ENCODE peak calls at places on chromosomes 16 and 17, in five cellular contexts. One of them, this sample, is unnamed.

GRCh38 chr16:19841184-19841583 is 43.5 kb downstream of the GPRC5B start:
- DNase-seq in NCI-H460: no peak
- DNase-seq in 8988T: no peak
- DNase-seq in iris pigment epithelial cell: no peak
- DNase-seq in fibroblast of lung: no peak
- DNase-seq in this sample: no peak

GRCh38 chr17:2337811-2338657 is 733 bp downstream of the SGSM2 start:
- DNase-seq in NCI-H460: peak
- DNase-seq in iris pigment epithelial cell: peak
- DNase-seq in fibroblast of lung: peak
- DNase-seq in 8988T: peak
- DNase-seq in this sample: no peak

GRCh38 chr17:73343739-73344454 is 32.1 kb upstream of the CDC42EP4 start:
- DNase-seq in iris pigment epithelial cell: no peak
- DNase-seq in 8988T: no peak
- DNase-seq in fibroblast of lung: no peak
- DNase-seq in NCI-H460: no peak
- DNase-seq in this sample: no peak

GRCh38 chr16:21100447-21100846 is 50.2 kb downstream of the DNAH3 start:
- DNase-seq in 8988T: no peak
- DNase-seq in iris pigment epithelial cell: peak
- DNase-seq in NCI-H460: peak
- DNase-seq in fibroblast of lung: peak
- DNase-seq in this sample: peak

GRCh38 chr16:14150796-14151195 is 79.7 kb downstream of the MRTFB start:
- DNase-seq in fibroblast of lung: no peak
- DNase-seq in iris pigment epithelial cell: no peak
- DNase-seq in 8988T: no peak
- DNase-seq in NCI-H460: no peak
- DNase-seq in this sample: no peak

GRCh38 chr17:1548032-1548431 is 14.6 kb downstream of the PITPNA start:
- DNase-seq in NCI-H460: no peak
- DNase-seq in iris pigment epithelial cell: no peak
- DNase-seq in 8988T: no peak
- DNase-seq in fibroblast of lung: no peak
- DNase-seq in this sample: no peak

GRCh38 chr17:61307905-61308886 is 91.4 kb upstream of the TBX2 start:
- DNase-seq in iris pigment epithelial cell: peak
- DNase-seq in 8988T: no peak
- DNase-seq in NCI-H460: no peak
- DNase-seq in fibroblast of lung: peak
- DNase-seq in this sample: peak

GRCh38 chr17:30964878-30965277 is 6.0 kb upstream of the RNF135 start:
- DNase-seq in iris pigment epithelial cell: peak
- DNase-seq in NCI-H460: no peak
- DNase-seq in 8988T: no peak
- DNase-seq in fibroblast of lung: peak
- DNase-seq in this sample: no peak

GRCh38 chr17:76266244-76266938 is 1.2 kb downstream of the UBALD2 start:
- DNase-seq in iris pigment epithelial cell: peak
- DNase-seq in 8988T: no peak
- DNase-seq in fibroblast of lung: peak
- DNase-seq in NCI-H460: no peak
- DNase-seq in this sample: no peak

GRCh38 chr17:43591750-43592562 is 45.8 kb upstream of the ETV4 start:
- DNase-seq in NCI-H460: no peak
- DNase-seq in 8988T: no peak
- DNase-seq in fibroblast of lung: peak
- DNase-seq in iris pigment epithelial cell: peak
- DNase-seq in this sample: peak

GRCh38 chr16:86517033-86517432 is 6.7 kb downstream of the FOXF1 start:
- DNase-seq in iris pigment epithelial cell: no peak
- DNase-seq in fibroblast of lung: no peak
- DNase-seq in 8988T: no peak
- DNase-seq in NCI-H460: no peak
- DNase-seq in this sample: no peak

GRCh38 chr17:43418441-43419374 is 19.9 kb downstream of the ARL4D start:
- DNase-seq in NCI-H460: peak
- DNase-seq in 8988T: peak
- DNase-seq in fibroblast of lung: peak
- DNase-seq in iris pigment epithelial cell: peak
- DNase-seq in this sample: peak

GRCh38 chr17:39014044-39014794 is 47.0 kb upstream of the FBXO47 start:
- DNase-seq in 8988T: no peak
- DNase-seq in iris pigment epithelial cell: peak
- DNase-seq in NCI-H460: peak
- DNase-seq in fibroblast of lung: peak
- DNase-seq in this sample: no peak

GRCh38 chr16:1863681-1864460 is 8.1 kb downstream of the MEIOB start:
- DNase-seq in iris pigment epithelial cell: peak
- DNase-seq in 8988T: no peak
- DNase-seq in NCI-H460: peak
- DNase-seq in fibroblast of lung: peak
- DNase-seq in this sample: peak

GRCh38 chr17:81294512-81295030 is 536 bp downstream of the SLC38A10 start:
- DNase-seq in NCI-H460: no peak
- DNase-seq in fibroblast of lung: no peak
- DNase-seq in iris pigment epithelial cell: peak
- DNase-seq in 8988T: no peak
- DNase-seq in this sample: no peak

GRCh38 chr17:49223517-49224197 is 6.9 kb downstream of the PHOSPHO1 start:
- DNase-seq in NCI-H460: peak
- DNase-seq in iris pigment epithelial cell: no peak
- DNase-seq in 8988T: peak
- DNase-seq in fibroblast of lung: no peak
- DNase-seq in this sample: no peak

GRCh38 chr17:7572338-7572587 is 7.2 kb upstream of the CD68 start:
- DNase-seq in fibroblast of lung: no peak
- DNase-seq in iris pigment epithelial cell: no peak
- DNase-seq in 8988T: no peak
- DNase-seq in NCI-H460: no peak
- DNase-seq in this sample: no peak

GRCh38 chr17:76204277-76204676 is 36.0 kb downstream of the RNF157 start:
- DNase-seq in fibroblast of lung: peak
- DNase-seq in NCI-H460: no peak
- DNase-seq in iris pigment epithelial cell: peak
- DNase-seq in 8988T: peak
- DNase-seq in this sample: peak

GRCh38 chr17:48375356-48375755 is 54.7 kb downstream of the SKAP1 start:
- DNase-seq in fibroblast of lung: peak
- DNase-seq in iris pigment epithelial cell: peak
- DNase-seq in NCI-H460: no peak
- DNase-seq in 8988T: no peak
- DNase-seq in this sample: peak

GRCh38 chr17:79979201-79979840 is 56.4 kb downstream of the TBC1D16 start:
- DNase-seq in iris pigment epithelial cell: no peak
- DNase-seq in NCI-H460: no peak
- DNase-seq in 8988T: no peak
- DNase-seq in fibroblast of lung: no peak
- DNase-seq in this sample: no peak

GRCh38 chr16:1745181-1745899 is 26.0 kb downstream of the NME3 start:
- DNase-seq in iris pigment epithelial cell: peak
- DNase-seq in NCI-H460: no peak
- DNase-seq in 8988T: no peak
- DNase-seq in fibroblast of lung: no peak
- DNase-seq in this sample: peak

GRCh38 chr17:72618018-72618509 is 474.4 kb downstream of the SLC39A11 start:
- DNase-seq in NCI-H460: no peak
- DNase-seq in iris pigment epithelial cell: no peak
- DNase-seq in 8988T: no peak
- DNase-seq in fibroblast of lung: no peak
- DNase-seq in this sample: no peak

GRCh38 chr17:7883781-7884386 is 4.7 kb upstream of the CHD3 start:
- DNase-seq in 8988T: no peak
- DNase-seq in NCI-H460: no peak
- DNase-seq in fibroblast of lung: peak
- DNase-seq in iris pigment epithelial cell: peak
- DNase-seq in this sample: no peak

GRCh38 chr17:63365366-63366237 is 80.5 kb downstream of the CYB561 start:
- DNase-seq in fibroblast of lung: no peak
- DNase-seq in 8988T: no peak
- DNase-seq in NCI-H460: no peak
- DNase-seq in iris pigment epithelial cell: no peak
- DNase-seq in this sample: no peak

GRCh38 chr17:73516356-73516755 is 127.9 kb downstream of the SDK2 start:
- DNase-seq in fibroblast of lung: no peak
- DNase-seq in NCI-H460: no peak
- DNase-seq in 8988T: no peak
- DNase-seq in iris pigment epithelial cell: no peak
- DNase-seq in this sample: no peak

GRCh38 chr16:79286646-79287423 is 313.7 kb downstream of the MAF start:
- DNase-seq in NCI-H460: no peak
- DNase-seq in iris pigment epithelial cell: no peak
- DNase-seq in fibroblast of lung: no peak
- DNase-seq in 8988T: no peak
- DNase-seq in this sample: no peak

GRCh38 chr17:39270923-39271322 is 45.2 kb upstream of the STAC2 start:
- DNase-seq in NCI-H460: peak
- DNase-seq in iris pigment epithelial cell: peak
- DNase-seq in 8988T: no peak
- DNase-seq in fibroblast of lung: peak
- DNase-seq in this sample: peak

GRCh38 chr16:2709588-2709984 is 10.4 kb downstream of the PRSS27 start:
- DNase-seq in iris pigment epithelial cell: no peak
- DNase-seq in NCI-H460: no peak
- DNase-seq in 8988T: no peak
- DNase-seq in fibroblast of lung: no peak
- DNase-seq in this sample: no peak

GRCh38 chr16:75624921-75625334 is 1.8 kb upstream of the ADAT1 start:
- DNase-seq in NCI-H460: no peak
- DNase-seq in 8988T: no peak
- DNase-seq in fibroblast of lung: peak
- DNase-seq in iris pigment epithelial cell: peak
- DNase-seq in this sample: no peak

GRCh38 chr17:44333371-44333770 is 8.7 kb upstream of the SLC25A39 start:
- DNase-seq in 8988T: no peak
- DNase-seq in NCI-H460: no peak
- DNase-seq in iris pigment epithelial cell: no peak
- DNase-seq in fibroblast of lung: no peak
- DNase-seq in this sample: no peak

GRCh38 chr16:46922239-46922638 is 38.1 kb downstream of the GPT2 start:
- DNase-seq in NCI-H460: no peak
- DNase-seq in fibroblast of lung: no peak
- DNase-seq in 8988T: no peak
- DNase-seq in iris pigment epithelial cell: no peak
- DNase-seq in this sample: no peak

GRCh38 chr17:31824771-31825360 is 34.2 kb downstream of the COPRS start:
- DNase-seq in NCI-H460: no peak
- DNase-seq in fibroblast of lung: no peak
- DNase-seq in 8988T: no peak
- DNase-seq in iris pigment epithelial cell: no peak
- DNase-seq in this sample: no peak

GRCh38 chr16:3089717-3090592 is 9.1 kb downstream of the ZSCAN10 start:
- DNase-seq in iris pigment epithelial cell: no peak
- DNase-seq in 8988T: no peak
- DNase-seq in NCI-H460: no peak
- DNase-seq in fibroblast of lung: no peak
- DNase-seq in this sample: no peak

GRCh38 chr16:86734559-86735480 is 156.5 kb downstream of the FOXL1 start:
- DNase-seq in 8988T: no peak
- DNase-seq in fibroblast of lung: no peak
- DNase-seq in iris pigment epithelial cell: no peak
- DNase-seq in NCI-H460: no peak
- DNase-seq in this sample: no peak

GRCh38 chr17:38421224-38421841 is 6.9 kb upstream of the ARHGAP23 start:
- DNase-seq in iris pigment epithelial cell: peak
- DNase-seq in fibroblast of lung: peak
- DNase-seq in NCI-H460: no peak
- DNase-seq in 8988T: no peak
- DNase-seq in this sample: peak

GRCh38 chr16:1159325-1159972 is 6.5 kb downstream of the CACNA1H start:
- DNase-seq in fibroblast of lung: no peak
- DNase-seq in iris pigment epithelial cell: no peak
- DNase-seq in 8988T: no peak
- DNase-seq in NCI-H460: no peak
- DNase-seq in this sample: no peak

GRCh38 chr17:81711814-81712467 is at the start of gene SLC25A10:
- DNase-seq in fibroblast of lung: peak
- DNase-seq in iris pigment epithelial cell: peak
- DNase-seq in 8988T: peak
- DNase-seq in NCI-H460: peak
- DNase-seq in this sample: no peak

GRCh38 chr16:1481906-1482835 is 6.6 kb downstream of the PTX4 start:
- DNase-seq in NCI-H460: no peak
- DNase-seq in 8988T: no peak
- DNase-seq in iris pigment epithelial cell: peak
- DNase-seq in fibroblast of lung: no peak
- DNase-seq in this sample: no peak

This sample was measured in astrocyte of the cerebellum.